ENCODE peak calls at places on chromosomes 3 and 15, in ten cellular contexts. E, K, P, Y, C, T, L, D, I and N are unnamed samples. For H3K9me3 and H3K4me1, the result is how much of the 10 kb centered on the place peaks cover.

GRCh38 chr3:71725279-71725991 is at the start of gene EIF4E3:
- DNase-seq in D (peak), K (peak), Y (peak), P (peak), L (peak), E (peak), I (peak), C (no peak), T (peak), N (no peak)

GRCh38 chr3:100463002-100463401 is 29.4 kb upstream of the TMEM45A start:
- DNase-seq in P (no peak), Y (no peak), D (peak), L (peak), E (peak), C (peak), T (no peak), I (no peak), K (peak), N (peak)

GRCh38 chr3:125644036-125645025 is 49.0 kb upstream of the OSBPL11 start:
- DNase-seq in T (no peak), I (peak), Y (no peak), E (peak), L (peak), D (no peak), P (no peak), C (peak), K (no peak), N (no peak)

GRCh38 chr3:113629941-113630340 is 66.5 kb downstream of the USF3 start:
- DNase-seq in L (no peak), I (no peak), D (no peak), Y (no peak), P (no peak), K (no peak), E (peak), T (no peak), C (no peak), N (no peak)

GRCh38 chr3:197212290-197212689 is 86.1 kb downstream of the DLG1 start:
- DNase-seq in E (no peak), D (no peak), K (no peak), I (no peak), L (no peak), P (no peak), Y (no peak), C (no peak), T (no peak), N (no peak)

GRCh38 chr3:10074666-10075065 is 33.4 kb downstream of the FANCD2OS start:
- DNase-seq in C (no peak), P (no peak), I (no peak), K (no peak), D (no peak), T (no peak), Y (no peak), E (no peak), L (no peak), N (no peak)

GRCh38 chr3:159451482-159451881 is 537.2 kb upstream of the IL12A start:
- DNase-seq in I (no peak), E (no peak), T (no peak), Y (no peak), D (no peak), K (no peak), P (no peak), C (no peak), L (no peak), N (no peak)

GRCh38 chr3:38150780-38151528 is 12.5 kb downstream of the MYD88 start:
- DNase-seq in Y (no peak), D (no peak), L (no peak), P (no peak), T (no peak), I (no peak), E (no peak), C (no peak), K (peak), N (no peak)

GRCh38 chr3:159840900-159841299 is 147.7 kb upstream of the IL12A start:
- DNase-seq in Y (no peak), P (no peak), K (no peak), D (no peak), C (peak), E (no peak), T (no peak), I (no peak), L (no peak), N (no peak)

GRCh38 chr15:48897144-48897814 is 19.3 kb downstream of the EID1 start:
- DNase-seq in I (no peak), C (no peak), D (peak), T (no peak), E (peak), K (no peak), P (no peak), L (no peak), Y (no peak), N (no peak)

GRCh38 chr15:62845239-62846126 is 197.1 kb upstream of the TPM1 start:
- DNase-seq in P (no peak), C (peak), Y (no peak), T (no peak), E (peak), L (no peak), I (no peak), K (peak), D (no peak), N (no peak)

GRCh38 chr3:111668912-111669488 is 73.9 kb upstream of the ZBED2 start:
- DNase-seq in T (no peak), Y (no peak), L (no peak), C (peak), P (no peak), E (peak), I (no peak), D (no peak), K (no peak), N (peak)

GRCh38 chr3:184031187-184031792 is at the start of gene HTR3D:
- DNase-seq in Y (no peak), T (no peak), E (no peak), L (no peak), K (no peak), P (no peak), I (no peak), C (no peak), D (no peak), N (no peak)

GRCh38 chr3:11705049-11705448 is 61.3 kb upstream of the VGLL4 start:
- DNase-seq in L (no peak), K (no peak), D (no peak), C (no peak), P (no peak), I (no peak), T (no peak), E (no peak), Y (no peak), N (no peak)

GRCh38 chr3:73493543-73494314 is 131.0 kb downstream of the PDZRN3 start:
- DNase-seq in Y (no peak), L (peak), T (no peak), K (peak), C (no peak), D (no peak), P (no peak), E (no peak), I (no peak), N (no peak)

GRCh38 chr3:13005301-13005700 is 67.9 kb downstream of the IQSEC1 start:
- DNase-seq in E (no peak), Y (peak), L (no peak), K (no peak), C (no peak), D (peak), I (no peak), P (peak), T (no peak), N (no peak)

GRCh38 chr15:41934843-41935242 is 37.5 kb downstream of the EHD4 start:
- DNase-seq in E (no peak), Y (no peak), P (no peak), D (peak), C (no peak), I (no peak), L (peak), K (peak), T (peak), N (no peak)

GRCh38 chr15:37788330-37788729 is 146.1 kb upstream of the TMCO5A start:
- DNase-seq in P (no peak), C (no peak), Y (no peak), E (no peak), I (no peak), L (no peak), T (no peak), D (no peak), K (no peak), N (no peak)

GRCh38 chr3:34033840-34034239 is 235.4 kb downstream of the PDCD6IP start:
- DNase-seq in E (no peak), T (no peak), D (no peak), C (no peak), Y (no peak), I (no peak), L (no peak), P (no peak), K (no peak), N (no peak)

GRCh38 chr15:95584088-95584487 is 746.4 kb upstream of the NR2F2 start:
- DNase-seq in Y (no peak), E (no peak), I (no peak), D (no peak), K (no peak), C (no peak), P (no peak), T (no peak), L (no peak), N (no peak)

GRCh38 chr15:95577911-95578310 is 752.6 kb upstream of the NR2F2 start:
- DNase-seq in K (no peak), C (no peak), P (no peak), T (no peak), Y (no peak), E (no peak), D (no peak), I (no peak), L (no peak), N (no peak)

DNA sequence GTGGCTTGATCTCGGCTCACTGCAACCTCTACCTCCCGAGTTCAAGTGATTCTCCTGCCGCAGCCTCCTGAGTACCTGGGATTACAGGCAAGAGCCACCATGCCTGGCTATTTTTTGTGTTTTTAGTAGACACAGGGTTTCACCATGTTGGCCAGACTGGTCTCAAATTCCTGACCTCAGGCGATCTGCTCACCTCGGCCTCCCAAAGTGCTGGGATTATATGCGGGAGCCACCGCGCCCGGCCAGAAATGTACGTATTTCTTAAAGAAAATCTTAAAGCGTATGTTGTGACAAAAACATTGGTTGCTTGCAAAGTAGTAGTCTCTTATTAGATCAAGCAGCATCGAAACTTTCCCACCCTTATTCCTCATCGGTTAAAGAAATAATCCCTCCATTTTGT is 748.9 kb upstream of the NR2F2 start:
- DNase-seq in E (no peak), K (no peak), D (no peak), T (no peak), P (no peak), I (no peak), L (no peak), C (no peak), Y (no peak), N (no peak)
- H3K9me3 ChIP-seq in E (under half), K (under half), D (under half), T (under half), P (under half), I (under half), L (under half), C (under half), Y (under half), N (under half)

GRCh38 chr15:28783466-28783865 is 65.0 kb downstream of the GOLGA6L7 start:
- DNase-seq in L (no peak), T (no peak), I (no peak), P (no peak), Y (no peak), C (no peak), D (no peak), K (no peak), E (no peak), N (no peak)

GRCh38 chr15:28783873-28784272 is 64.6 kb downstream of the GOLGA6L7 start:
- DNase-seq in I (no peak), E (no peak), P (peak), D (no peak), C (no peak), K (no peak), Y (no peak), T (no peak), L (no peak), N (no peak)

DNA sequence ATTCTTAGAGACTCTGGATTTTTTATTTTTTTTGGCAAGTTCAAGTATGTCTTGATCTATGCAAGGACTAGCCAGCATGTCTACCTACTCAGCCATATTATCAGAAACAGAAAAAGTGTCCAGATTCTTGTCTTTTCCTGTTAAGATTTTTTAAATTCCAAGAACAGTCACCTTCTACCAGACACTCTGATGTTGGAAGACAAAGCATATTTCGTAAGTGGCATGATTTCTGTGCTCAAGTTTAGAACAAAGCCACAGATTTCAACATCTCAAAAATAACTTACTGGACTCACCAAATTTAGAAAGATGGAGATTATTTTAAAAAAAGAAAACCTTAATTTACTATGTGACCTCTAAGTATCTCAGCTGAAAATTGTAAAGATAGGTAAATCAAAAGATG is 61.9 kb downstream of the GOLGA6L7 start:
- DNase-seq in D (no peak), I (no peak), Y (no peak), T (no peak), C (no peak), K (no peak), E (no peak), P (no peak), L (no peak), N (no peak)
- H3K4me1 ChIP-seq in D (under half), I (under half), Y (under half), T (under half), C (under half), K (under half), E (under half), P (under half), L (under half), N (under half)

DNA sequence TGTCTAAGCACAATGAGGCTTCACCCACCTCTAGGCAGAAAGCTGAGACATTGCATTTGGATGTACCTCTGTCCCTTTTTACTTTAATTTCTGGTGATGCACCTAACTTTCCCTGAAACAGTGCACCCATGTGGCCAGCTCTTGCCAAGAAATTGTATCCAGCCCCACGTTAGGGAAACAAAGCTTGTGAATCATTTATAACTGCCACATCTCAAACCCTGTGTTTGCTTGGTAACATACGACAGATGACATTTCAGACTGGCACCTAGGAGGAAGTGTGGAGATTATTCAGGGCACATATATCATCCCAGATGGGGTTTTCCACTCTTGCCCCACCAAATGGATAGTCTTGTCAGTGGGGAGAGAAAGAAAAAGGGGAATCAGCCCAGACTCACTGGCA is 2.1 kb downstream of the CYB561D2 start:
- DNase-seq in C (peak), P (no peak), E (no peak), D (no peak), L (no peak), Y (no peak), I (no peak), T (no peak), K (no peak), N (no peak)
- H3K9me3 ChIP-seq in C (under half), P (under half), E (under half), D (under half), L (under half), Y (under half), I (under half), T (under half), K (under half), N (under half)

GRCh38 chr15:53126144-53126543 is 336.0 kb upstream of the ONECUT1 start:
- DNase-seq in C (no peak), D (no peak), E (no peak), I (no peak), P (no peak), T (no peak), L (no peak), Y (no peak), K (no peak), N (no peak)

GRCh38 chr15:53128652-53129051 is 338.5 kb upstream of the ONECUT1 start:
- DNase-seq in E (no peak), L (no peak), C (no peak), Y (no peak), T (no peak), P (no peak), K (peak), I (no peak), D (no peak), N (no peak)

DNA sequence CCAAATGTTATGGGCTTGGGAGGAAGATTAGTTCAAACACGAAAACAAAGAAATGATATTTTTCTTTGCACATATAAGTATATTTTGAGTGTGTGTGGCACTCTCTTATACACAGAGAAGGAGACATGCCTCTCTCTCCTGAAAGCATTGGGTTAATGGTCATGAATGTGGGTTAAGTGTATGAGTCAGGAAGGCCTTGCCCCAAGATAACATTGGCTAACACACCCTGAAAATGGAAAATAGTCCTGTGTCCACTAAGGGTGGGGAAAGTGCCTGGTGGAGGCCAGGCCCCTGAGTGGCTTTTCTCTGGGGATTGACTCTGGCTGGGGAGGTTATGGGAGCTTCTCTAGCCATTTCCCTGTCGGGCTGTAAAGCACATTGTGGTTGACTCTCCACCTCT is 332.7 kb upstream of the ONECUT1 start:
- DNase-seq in L (no peak), P (no peak), D (no peak), E (no peak), Y (no peak), C (no peak), I (no peak), K (no peak), T (no peak), N (no peak)
- H3K4me1 ChIP-seq in L (under half), P (under half), D (under half), E (under half), Y (under half), C (under half), I (under half), K (under half), T (under half), N (under half)